ENCODE peak calls at places on chromosomes 11 and 22, in ten cellular contexts. One of them, this sample, is unnamed.

GRCh38 chr11:127445476-127445875 is 444.9 kb upstream of the KIRREL3 start:
- DNase-seq in RWPE1: no peak
- DNase-seq in fibroblast of pulmonary artery: no peak
- DNase-seq in CD4-positive, alpha-beta T cell: no peak
- DNase-seq in psoas muscle: no peak
- DNase-seq in WTC11: no peak
- DNase-seq in mesothelial cell of epicardium: no peak
- DNase-seq in fibroblast of lung: no peak
- DNase-seq in pancreas: no peak
- DNase-seq in ovary: no peak
- DNase-seq in this sample: no peak

GRCh38 chr11:12377106-12377823 is at the start of gene PARVA:
- DNase-seq in WTC11: peak
- DNase-seq in psoas muscle: peak
- DNase-seq in mesothelial cell of epicardium: peak
- DNase-seq in CD4-positive, alpha-beta T cell: no peak
- DNase-seq in fibroblast of lung: peak
- DNase-seq in ovary: peak
- DNase-seq in fibroblast of pulmonary artery: peak
- DNase-seq in RWPE1: peak
- DNase-seq in pancreas: peak
- DNase-seq in this sample: no peak

GRCh38 chr22:34761111-34761510 is 304.8 kb upstream of the ISX start:
- DNase-seq in WTC11: no peak
- DNase-seq in fibroblast of lung: peak
- DNase-seq in CD4-positive, alpha-beta T cell: no peak
- DNase-seq in ovary: no peak
- DNase-seq in mesothelial cell of epicardium: no peak
- DNase-seq in fibroblast of pulmonary artery: no peak
- DNase-seq in RWPE1: peak
- DNase-seq in psoas muscle: no peak
- DNase-seq in pancreas: no peak
- DNase-seq in this sample: no peak

GRCh38 chr11:131425285-131425684 is 54.9 kb downstream of the NTM start:
- DNase-seq in WTC11: no peak
- DNase-seq in fibroblast of lung: no peak
- DNase-seq in mesothelial cell of epicardium: no peak
- DNase-seq in RWPE1: no peak
- DNase-seq in CD4-positive, alpha-beta T cell: no peak
- DNase-seq in psoas muscle: no peak
- DNase-seq in fibroblast of pulmonary artery: no peak
- DNase-seq in ovary: no peak
- DNase-seq in pancreas: no peak
- DNase-seq in this sample: no peak

GRCh38 chr22:39469326-39469680 is 12.5 kb downstream of the MGAT3 start:
- DNase-seq in pancreas: no peak
- DNase-seq in WTC11: no peak
- DNase-seq in ovary: no peak
- DNase-seq in mesothelial cell of epicardium: no peak
- DNase-seq in fibroblast of pulmonary artery: no peak
- DNase-seq in CD4-positive, alpha-beta T cell: no peak
- DNase-seq in RWPE1: no peak
- DNase-seq in fibroblast of lung: no peak
- DNase-seq in psoas muscle: no peak
- DNase-seq in this sample: no peak

GRCh38 chr11:95338430-95338991 is 107.5 kb upstream of the SESN3 start:
- DNase-seq in pancreas: no peak
- DNase-seq in mesothelial cell of epicardium: peak
- DNase-seq in WTC11: no peak
- DNase-seq in CD4-positive, alpha-beta T cell: no peak
- DNase-seq in RWPE1: no peak
- DNase-seq in ovary: peak
- DNase-seq in psoas muscle: peak
- DNase-seq in fibroblast of lung: peak
- DNase-seq in fibroblast of pulmonary artery: peak
- DNase-seq in this sample: no peak

GRCh38 chr11:59818572-59818971 is 8.0 kb upstream of the MRPL16 start:
- DNase-seq in RWPE1: no peak
- DNase-seq in ovary: no peak
- DNase-seq in WTC11: no peak
- DNase-seq in psoas muscle: no peak
- DNase-seq in pancreas: no peak
- DNase-seq in fibroblast of lung: no peak
- DNase-seq in CD4-positive, alpha-beta T cell: no peak
- DNase-seq in fibroblast of pulmonary artery: no peak
- DNase-seq in mesothelial cell of epicardium: no peak
- DNase-seq in this sample: no peak

GRCh38 chr11:133134561-133135173 is 397.6 kb downstream of the OPCML start:
- DNase-seq in fibroblast of lung: peak
- DNase-seq in ovary: no peak
- DNase-seq in pancreas: peak
- DNase-seq in WTC11: peak
- DNase-seq in RWPE1: peak
- DNase-seq in CD4-positive, alpha-beta T cell: no peak
- DNase-seq in fibroblast of pulmonary artery: peak
- DNase-seq in mesothelial cell of epicardium: peak
- DNase-seq in psoas muscle: peak
- DNase-seq in this sample: peak

GRCh38 chr22:41758231-41758630 is 42.2 kb upstream of the CCDC134 start:
- DNase-seq in fibroblast of lung: no peak
- DNase-seq in RWPE1: no peak
- DNase-seq in CD4-positive, alpha-beta T cell: no peak
- DNase-seq in pancreas: no peak
- DNase-seq in ovary: no peak
- DNase-seq in fibroblast of pulmonary artery: no peak
- DNase-seq in mesothelial cell of epicardium: no peak
- DNase-seq in WTC11: no peak
- DNase-seq in psoas muscle: no peak
- DNase-seq in this sample: no peak

GRCh38 chr11:71452354-71453020 is 516 bp upstream of the NADSYN1 start:
- DNase-seq in fibroblast of lung: peak
- DNase-seq in CD4-positive, alpha-beta T cell: peak
- DNase-seq in WTC11: peak
- DNase-seq in RWPE1: no peak
- DNase-seq in fibroblast of pulmonary artery: peak
- DNase-seq in psoas muscle: peak
- DNase-seq in pancreas: no peak
- DNase-seq in mesothelial cell of epicardium: no peak
- DNase-seq in ovary: no peak
- DNase-seq in this sample: peak

GRCh38 chr11:115581871-115582639 is 77.8 kb upstream of the CADM1 start:
- DNase-seq in fibroblast of pulmonary artery: no peak
- DNase-seq in psoas muscle: no peak
- DNase-seq in WTC11: peak
- DNase-seq in ovary: no peak
- DNase-seq in RWPE1: peak
- DNase-seq in pancreas: no peak
- DNase-seq in mesothelial cell of epicardium: no peak
- DNase-seq in CD4-positive, alpha-beta T cell: no peak
- DNase-seq in fibroblast of lung: peak
- DNase-seq in this sample: no peak

GRCh38 chr11:71158936-71159335 is 93.4 kb downstream of the SHANK2 start:
- DNase-seq in pancreas: no peak
- DNase-seq in RWPE1: no peak
- DNase-seq in fibroblast of lung: no peak
- DNase-seq in psoas muscle: no peak
- DNase-seq in CD4-positive, alpha-beta T cell: no peak
- DNase-seq in fibroblast of pulmonary artery: no peak
- DNase-seq in ovary: no peak
- DNase-seq in WTC11: no peak
- DNase-seq in mesothelial cell of epicardium: no peak
- DNase-seq in this sample: no peak

GRCh38 chr22:29225422-29226090 is 19.9 kb downstream of the EMID1 start:
- DNase-seq in RWPE1: no peak
- DNase-seq in psoas muscle: peak
- DNase-seq in WTC11: no peak
- DNase-seq in ovary: peak
- DNase-seq in mesothelial cell of epicardium: no peak
- DNase-seq in CD4-positive, alpha-beta T cell: no peak
- DNase-seq in fibroblast of lung: peak
- DNase-seq in fibroblast of pulmonary artery: peak
- DNase-seq in pancreas: no peak
- DNase-seq in this sample: no peak

GRCh38 chr11:70611890-70612289 is 213.6 kb downstream of the CTTN start:
- DNase-seq in mesothelial cell of epicardium: no peak
- DNase-seq in fibroblast of pulmonary artery: no peak
- DNase-seq in fibroblast of lung: no peak
- DNase-seq in pancreas: no peak
- DNase-seq in RWPE1: no peak
- DNase-seq in CD4-positive, alpha-beta T cell: no peak
- DNase-seq in WTC11: no peak
- DNase-seq in psoas muscle: no peak
- DNase-seq in ovary: no peak
- DNase-seq in this sample: no peak

GRCh38 chr22:26709617-26710390 is 52.4 kb downstream of the MIAT start:
- DNase-seq in pancreas: no peak
- DNase-seq in ovary: no peak
- DNase-seq in fibroblast of pulmonary artery: peak
- DNase-seq in psoas muscle: no peak
- DNase-seq in WTC11: no peak
- DNase-seq in CD4-positive, alpha-beta T cell: no peak
- DNase-seq in mesothelial cell of epicardium: no peak
- DNase-seq in RWPE1: no peak
- DNase-seq in fibroblast of lung: peak
- DNase-seq in this sample: no peak

GRCh38 chr11:78478536-78478935 is 60.9 kb upstream of the GAB2 start:
- DNase-seq in CD4-positive, alpha-beta T cell: no peak
- DNase-seq in WTC11: no peak
- DNase-seq in fibroblast of lung: no peak
- DNase-seq in ovary: no peak
- DNase-seq in mesothelial cell of epicardium: no peak
- DNase-seq in pancreas: no peak
- DNase-seq in fibroblast of pulmonary artery: no peak
- DNase-seq in RWPE1: no peak
- DNase-seq in psoas muscle: no peak
- DNase-seq in this sample: no peak

GRCh38 chr11:47396049-47396320 is 12.4 kb upstream of the SLC39A13 start:
- DNase-seq in fibroblast of lung: no peak
- DNase-seq in fibroblast of pulmonary artery: no peak
- DNase-seq in pancreas: no peak
- DNase-seq in CD4-positive, alpha-beta T cell: no peak
- DNase-seq in ovary: no peak
- DNase-seq in RWPE1: no peak
- DNase-seq in mesothelial cell of epicardium: no peak
- DNase-seq in WTC11: no peak
- DNase-seq in psoas muscle: no peak
- DNase-seq in this sample: no peak

GRCh38 chr11:76888989-76889388 is 28.3 kb downstream of the ACER3 start:
- DNase-seq in CD4-positive, alpha-beta T cell: no peak
- DNase-seq in RWPE1: no peak
- DNase-seq in psoas muscle: no peak
- DNase-seq in fibroblast of pulmonary artery: peak
- DNase-seq in mesothelial cell of epicardium: no peak
- DNase-seq in ovary: no peak
- DNase-seq in fibroblast of lung: peak
- DNase-seq in WTC11: no peak
- DNase-seq in pancreas: no peak
- DNase-seq in this sample: no peak

GRCh38 chr22:22767876-22768602 is 119.6 kb upstream of the IGLL5 start:
- DNase-seq in CD4-positive, alpha-beta T cell: no peak
- DNase-seq in pancreas: no peak
- DNase-seq in mesothelial cell of epicardium: no peak
- DNase-seq in RWPE1: no peak
- DNase-seq in fibroblast of lung: no peak
- DNase-seq in fibroblast of pulmonary artery: no peak
- DNase-seq in WTC11: peak
- DNase-seq in ovary: no peak
- DNase-seq in psoas muscle: no peak
- DNase-seq in this sample: peak
- TF ChIP-seq CTCF in CD4-positive, alpha-beta T cell: no peak
- TF ChIP-seq CTCF in pancreas: no peak
- TF ChIP-seq CTCF in mesothelial cell of epicardium: no peak
- TF ChIP-seq CTCF in RWPE1: no peak
- TF ChIP-seq CTCF in fibroblast of lung: peak
- TF ChIP-seq CTCF in fibroblast of pulmonary artery: peak
- TF ChIP-seq CTCF in WTC11: peak
- TF ChIP-seq CTCF in ovary: no peak
- TF ChIP-seq CTCF in psoas muscle: no peak
- TF ChIP-seq CTCF in this sample: no peak

GRCh38 chr11:80155412-80156017 is 714.7 kb upstream of the TENM4 start:
- DNase-seq in fibroblast of pulmonary artery: peak
- DNase-seq in WTC11: no peak
- DNase-seq in CD4-positive, alpha-beta T cell: no peak
- DNase-seq in psoas muscle: no peak
- DNase-seq in ovary: no peak
- DNase-seq in pancreas: no peak
- DNase-seq in fibroblast of lung: no peak
- DNase-seq in mesothelial cell of epicardium: no peak
- DNase-seq in RWPE1: peak
- DNase-seq in this sample: no peak
- TF ChIP-seq CTCF in fibroblast of pulmonary artery: peak
- TF ChIP-seq CTCF in WTC11: peak
- TF ChIP-seq CTCF in CD4-positive, alpha-beta T cell: no peak
- TF ChIP-seq CTCF in psoas muscle: peak
- TF ChIP-seq CTCF in ovary: no peak
- TF ChIP-seq CTCF in pancreas: no peak
- TF ChIP-seq CTCF in fibroblast of lung: peak
- TF ChIP-seq CTCF in mesothelial cell of epicardium: no peak
- TF ChIP-seq CTCF in RWPE1: peak
- TF ChIP-seq CTCF in this sample: no peak

GRCh38 chr22:48968201-48968959 is 859.3 kb downstream of the BRD1 start:
- DNase-seq in mesothelial cell of epicardium: peak
- DNase-seq in CD4-positive, alpha-beta T cell: no peak
- DNase-seq in RWPE1: no peak
- DNase-seq in fibroblast of lung: no peak
- DNase-seq in WTC11: peak
- DNase-seq in fibroblast of pulmonary artery: no peak
- DNase-seq in psoas muscle: no peak
- DNase-seq in ovary: no peak
- DNase-seq in pancreas: no peak
- DNase-seq in this sample: peak
- TF ChIP-seq CTCF in mesothelial cell of epicardium: peak
- TF ChIP-seq CTCF in CD4-positive, alpha-beta T cell: no peak
- TF ChIP-seq CTCF in RWPE1: no peak
- TF ChIP-seq CTCF in fibroblast of lung: no peak
- TF ChIP-seq CTCF in WTC11: peak
- TF ChIP-seq CTCF in fibroblast of pulmonary artery: no peak
- TF ChIP-seq CTCF in psoas muscle: no peak
- TF ChIP-seq CTCF in ovary: no peak
- TF ChIP-seq CTCF in pancreas: no peak
- TF ChIP-seq CTCF in this sample: no peak

DNA sequence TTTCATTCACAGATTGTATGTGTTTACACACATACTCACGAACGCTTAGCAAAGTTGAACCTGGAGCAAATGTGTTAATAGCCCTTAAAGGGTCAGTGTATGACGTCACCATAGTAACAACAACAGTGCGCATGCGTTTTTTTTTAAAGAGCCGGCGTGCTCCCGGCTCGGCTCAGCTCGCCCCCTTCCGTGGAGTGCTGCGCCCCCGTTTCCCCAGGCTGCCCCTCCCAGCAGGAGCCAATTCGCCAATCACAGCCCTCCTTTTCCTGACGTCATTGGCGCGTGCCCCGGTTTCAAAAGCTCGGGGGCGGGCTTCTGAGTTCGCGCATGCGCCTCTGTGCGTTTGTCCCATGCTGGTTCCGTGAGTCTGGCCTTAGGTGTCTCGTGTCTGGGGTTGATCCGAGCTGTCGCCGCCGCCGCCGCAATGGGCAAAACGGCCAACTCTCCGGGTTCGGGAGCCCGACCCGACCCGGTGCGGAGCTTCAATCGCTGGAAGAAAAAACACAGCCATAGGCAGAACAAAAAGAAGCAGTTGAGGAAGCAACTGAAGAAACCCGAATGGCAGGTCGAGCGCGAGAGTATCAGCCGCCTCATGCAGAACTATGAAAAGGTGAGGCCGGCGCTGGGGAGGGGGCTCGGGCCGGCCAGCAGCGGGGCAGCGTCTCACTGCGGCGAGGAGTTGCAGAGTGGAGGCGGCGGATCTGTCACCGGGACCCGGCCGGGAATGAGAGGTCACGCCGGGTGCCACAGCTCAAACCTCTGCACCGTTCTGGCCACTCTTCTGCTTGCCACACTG is at the start of gene DDX10:
- DNase-seq in psoas muscle: peak
- DNase-seq in CD4-positive, alpha-beta T cell: peak
- DNase-seq in ovary: peak
- DNase-seq in mesothelial cell of epicardium: peak
- DNase-seq in fibroblast of lung: peak
- DNase-seq in WTC11: peak
- DNase-seq in pancreas: peak
- DNase-seq in RWPE1: peak
- DNase-seq in fibroblast of pulmonary artery: peak
- DNase-seq in this sample: peak
- TF ChIP-seq CTCF in psoas muscle: peak
- TF ChIP-seq CTCF in CD4-positive, alpha-beta T cell: no peak
- TF ChIP-seq CTCF in ovary: no peak
- TF ChIP-seq CTCF in mesothelial cell of epicardium: no peak
- TF ChIP-seq CTCF in fibroblast of lung: peak
- TF ChIP-seq CTCF in WTC11: no peak
- TF ChIP-seq CTCF in pancreas: no peak
- TF ChIP-seq CTCF in RWPE1: no peak
- TF ChIP-seq CTCF in fibroblast of pulmonary artery: peak
- TF ChIP-seq CTCF in this sample: no peak